ENCODE peak calls at places on chromosomes 6 and 20, in five cellular contexts. One of them, this sample, is unnamed.

GRCh38 chr6:152170702-152171667 is 363.5 kb downstream of the ESR1 start:
- DNase-seq in thoracic aorta: no peak
- DNase-seq in ovary: no peak
- DNase-seq in astrocyte: peak; percentile 97
- DNase-seq in fibroblast of lung: peak; percentile 97
- DNase-seq in this sample: no peak

GRCh38 chr6:36171573-36171972 is 25.0 kb upstream of the BRPF3 start:
- DNase-seq in astrocyte: no peak
- DNase-seq in thoracic aorta: no peak
- DNase-seq in fibroblast of lung: no peak
- DNase-seq in ovary: no peak
- DNase-seq in this sample: no peak

GRCh38 chr20:20712474-20713243 is at the start of gene RALGAPA2:
- DNase-seq in astrocyte: peak; percentile 98
- DNase-seq in ovary: peak; percentile 97
- DNase-seq in fibroblast of lung: peak; percentile 98
- DNase-seq in thoracic aorta: peak; percentile 95
- DNase-seq in this sample: peak; percentile 96

GRCh38 chr6:17740559-17741220 is 34.0 kb upstream of the NUP153 start:
- DNase-seq in thoracic aorta: no peak
- DNase-seq in astrocyte: no peak
- DNase-seq in fibroblast of lung: no peak
- DNase-seq in ovary: no peak
- DNase-seq in this sample: no peak

GRCh38 chr20:32501709-32502108 is 83.4 kb downstream of the NOL4L start:
- DNase-seq in astrocyte: peak; percentile 32
- DNase-seq in fibroblast of lung: peak; percentile 44
- DNase-seq in ovary: no peak
- DNase-seq in thoracic aorta: no peak
- DNase-seq in this sample: no peak

GRCh38 chr20:1871807-1872455 is 23.3 kb upstream of the SIRPA start:
- DNase-seq in astrocyte: no peak
- DNase-seq in fibroblast of lung: no peak
- DNase-seq in ovary: no peak
- DNase-seq in thoracic aorta: no peak
- DNase-seq in this sample: no peak

GRCh38 chr6:145546265-145546664 is 189.1 kb downstream of the EPM2A start:
- DNase-seq in thoracic aorta: no peak
- DNase-seq in fibroblast of lung: no peak
- DNase-seq in ovary: no peak
- DNase-seq in astrocyte: no peak
- DNase-seq in this sample: no peak

GRCh38 chr20:46119028-46119546 is 973 bp downstream of the CD40 start:
- DNase-seq in fibroblast of lung: no peak
- DNase-seq in astrocyte: no peak
- DNase-seq in ovary: no peak
- DNase-seq in thoracic aorta: no peak
- DNase-seq in this sample: no peak

GRCh38 chr6:2749972-2750600 is 636 bp downstream of the MYLK4 start:
- DNase-seq in ovary: no peak
- DNase-seq in thoracic aorta: no peak
- DNase-seq in astrocyte: no peak
- DNase-seq in fibroblast of lung: peak; percentile 33
- DNase-seq in this sample: no peak

GRCh38 chr6:51024126-51024525 is 205.5 kb downstream of the TFAP2B start:
- DNase-seq in astrocyte: no peak
- DNase-seq in thoracic aorta: no peak
- DNase-seq in fibroblast of lung: no peak
- DNase-seq in ovary: no peak
- DNase-seq in this sample: no peak

GRCh38 chr20:64080813-64081619 is 1.1 kb downstream of the OPRL1 start:
- DNase-seq in thoracic aorta: no peak
- DNase-seq in fibroblast of lung: no peak
- DNase-seq in astrocyte: no peak
- DNase-seq in ovary: no peak
- DNase-seq in this sample: no peak

GRCh38 chr6:108755257-108756240 is 92.7 kb upstream of the ARMC2 start:
- DNase-seq in fibroblast of lung: peak; percentile 34
- DNase-seq in ovary: peak; percentile 30
- DNase-seq in astrocyte: peak; percentile 28
- DNase-seq in thoracic aorta: peak; percentile 25
- DNase-seq in this sample: no peak

GRCh38 chr20:25197173-25197869 is 1.8 kb downstream of the ENTPD6 start:
- DNase-seq in fibroblast of lung: no peak
- DNase-seq in thoracic aorta: no peak
- DNase-seq in astrocyte: no peak
- DNase-seq in ovary: no peak
- DNase-seq in this sample: no peak

GRCh38 chr20:45968081-45968671 is 3.8 kb downstream of the ZNF335 start:
- DNase-seq in ovary: no peak
- DNase-seq in fibroblast of lung: no peak
- DNase-seq in thoracic aorta: no peak
- DNase-seq in astrocyte: no peak
- DNase-seq in this sample: no peak

GRCh38 chr20:48175261-48175660 is 390.0 kb upstream of the SULF2 start:
- DNase-seq in fibroblast of lung: no peak
- DNase-seq in ovary: no peak
- DNase-seq in thoracic aorta: no peak
- DNase-seq in astrocyte: no peak
- DNase-seq in this sample: no peak

GRCh38 chr6:151705994-151706733 is 101.3 kb upstream of the ESR1 start:
- DNase-seq in fibroblast of lung: no peak
- DNase-seq in thoracic aorta: no peak
- DNase-seq in ovary: no peak
- DNase-seq in astrocyte: no peak
- DNase-seq in this sample: no peak

GRCh38 chr20:1472556-1473243 is 6.1 kb upstream of the NSFL1C start:
- DNase-seq in fibroblast of lung: no peak
- DNase-seq in astrocyte: no peak
- DNase-seq in ovary: no peak
- DNase-seq in thoracic aorta: no peak
- DNase-seq in this sample: no peak

GRCh38 chr6:144283781-144284473 is 1.2 kb upstream of the UTRN start:
- DNase-seq in ovary: no peak
- DNase-seq in fibroblast of lung: peak; percentile 37
- DNase-seq in astrocyte: peak; percentile 22
- DNase-seq in thoracic aorta: no peak
- DNase-seq in this sample: no peak

GRCh38 chr6:139376604-139377218 is 2.3 kb upstream of the CITED2 start:
- DNase-seq in astrocyte: peak; percentile 55
- DNase-seq in fibroblast of lung: peak; percentile 68
- DNase-seq in thoracic aorta: no peak
- DNase-seq in ovary: peak; percentile 87
- DNase-seq in this sample: no peak

GRCh38 chr6:97215157-97215769 is 67.8 kb downstream of the MMS22L start:
- DNase-seq in fibroblast of lung: peak; percentile 77
- DNase-seq in thoracic aorta: no peak
- DNase-seq in ovary: no peak
- DNase-seq in astrocyte: peak; percentile 71
- DNase-seq in this sample: peak; percentile 25

GRCh38 chr20:60057866-60058807 is 99.9 kb downstream of the CDH26 start:
- DNase-seq in thoracic aorta: no peak
- DNase-seq in ovary: no peak
- DNase-seq in fibroblast of lung: peak; percentile 72
- DNase-seq in astrocyte: peak; percentile 65
- DNase-seq in this sample: peak; percentile 91

GRCh38 chr6:14584450-14584849 is 466.9 kb downstream of the CD83 start:
- DNase-seq in ovary: no peak
- DNase-seq in astrocyte: no peak
- DNase-seq in thoracic aorta: no peak
- DNase-seq in fibroblast of lung: peak; percentile 11
- DNase-seq in this sample: no peak

GRCh38 chr6:101396552-101397173 is 3.2 kb downstream of the GRIK2 start:
- DNase-seq in fibroblast of lung: peak; percentile 48
- DNase-seq in thoracic aorta: no peak
- DNase-seq in ovary: no peak
- DNase-seq in astrocyte: peak; percentile 36
- DNase-seq in this sample: peak; percentile 3

GRCh38 chr6:40556023-40556422 is 31.1 kb downstream of the LRFN2 start:
- DNase-seq in thoracic aorta: no peak
- DNase-seq in ovary: no peak
- DNase-seq in fibroblast of lung: no peak
- DNase-seq in astrocyte: no peak
- DNase-seq in this sample: no peak

GRCh38 chr6:49001856-49002255 is 461.2 kb downstream of the MMUT start:
- DNase-seq in ovary: no peak
- DNase-seq in fibroblast of lung: peak; percentile 38
- DNase-seq in astrocyte: peak; percentile 25
- DNase-seq in thoracic aorta: no peak
- DNase-seq in this sample: peak; percentile 26

GRCh38 chr20:57308451-57309410 is 20.9 kb upstream of the SPO11 start:
- DNase-seq in fibroblast of lung: no peak
- DNase-seq in ovary: no peak
- DNase-seq in astrocyte: no peak
- DNase-seq in thoracic aorta: no peak
- DNase-seq in this sample: no peak

GRCh38 chr6:48199502-48199901 is 88.5 kb upstream of the PTCHD4 start:
- DNase-seq in thoracic aorta: no peak
- DNase-seq in fibroblast of lung: no peak
- DNase-seq in ovary: no peak
- DNase-seq in astrocyte: no peak
- DNase-seq in this sample: no peak

GRCh38 chr20:47723322-47723721 is 62.0 kb downstream of the SULF2 start:
- DNase-seq in thoracic aorta: no peak
- DNase-seq in ovary: no peak
- DNase-seq in astrocyte: no peak
- DNase-seq in fibroblast of lung: no peak
- DNase-seq in this sample: no peak

GRCh38 chr6:63882208-63882607 is 246.6 kb downstream of the PHF3 start:
- DNase-seq in fibroblast of lung: no peak
- DNase-seq in thoracic aorta: no peak
- DNase-seq in ovary: no peak
- DNase-seq in astrocyte: no peak
- DNase-seq in this sample: no peak

GRCh38 chr6:41721396-41721795 is 14.0 kb downstream of the TFEB start:
- DNase-seq in ovary: no peak
- DNase-seq in fibroblast of lung: no peak
- DNase-seq in astrocyte: no peak
- DNase-seq in thoracic aorta: no peak
- DNase-seq in this sample: no peak
- H3K4me3 ChIP-seq in ovary: no peak overlapping the region
- H3K4me3 ChIP-seq in fibroblast of lung: no peak overlapping the region
- H3K4me3 ChIP-seq in astrocyte: no peak overlapping the region
- H3K4me3 ChIP-seq in thoracic aorta: no peak overlapping the region
- H3K4me3 ChIP-seq in this sample: no peak overlapping the region

GRCh38 chr6:7145269-7146078 is 37.7 kb downstream of the RREB1 start:
- DNase-seq in astrocyte: no peak
- DNase-seq in ovary: no peak
- DNase-seq in fibroblast of lung: no peak
- DNase-seq in thoracic aorta: no peak
- DNase-seq in this sample: no peak

GRCh38 chr6:7148100-7148822 is 40.5 kb downstream of the RREB1 start:
- DNase-seq in fibroblast of lung: peak; percentile 85
- DNase-seq in ovary: no peak
- DNase-seq in thoracic aorta: no peak
- DNase-seq in astrocyte: peak; percentile 75
- DNase-seq in this sample: no peak

GRCh38 chr6:7144810-7145209 is 37.0 kb downstream of the RREB1 start:
- DNase-seq in thoracic aorta: no peak
- DNase-seq in ovary: no peak
- DNase-seq in astrocyte: no peak
- DNase-seq in fibroblast of lung: no peak
- DNase-seq in this sample: no peak

GRCh38 chr6:7147051-7147671 is 39.4 kb downstream of the RREB1 start:
- DNase-seq in astrocyte: peak; percentile 47
- DNase-seq in fibroblast of lung: peak; percentile 65
- DNase-seq in ovary: no peak
- DNase-seq in thoracic aorta: no peak
- DNase-seq in this sample: no peak

DNA sequence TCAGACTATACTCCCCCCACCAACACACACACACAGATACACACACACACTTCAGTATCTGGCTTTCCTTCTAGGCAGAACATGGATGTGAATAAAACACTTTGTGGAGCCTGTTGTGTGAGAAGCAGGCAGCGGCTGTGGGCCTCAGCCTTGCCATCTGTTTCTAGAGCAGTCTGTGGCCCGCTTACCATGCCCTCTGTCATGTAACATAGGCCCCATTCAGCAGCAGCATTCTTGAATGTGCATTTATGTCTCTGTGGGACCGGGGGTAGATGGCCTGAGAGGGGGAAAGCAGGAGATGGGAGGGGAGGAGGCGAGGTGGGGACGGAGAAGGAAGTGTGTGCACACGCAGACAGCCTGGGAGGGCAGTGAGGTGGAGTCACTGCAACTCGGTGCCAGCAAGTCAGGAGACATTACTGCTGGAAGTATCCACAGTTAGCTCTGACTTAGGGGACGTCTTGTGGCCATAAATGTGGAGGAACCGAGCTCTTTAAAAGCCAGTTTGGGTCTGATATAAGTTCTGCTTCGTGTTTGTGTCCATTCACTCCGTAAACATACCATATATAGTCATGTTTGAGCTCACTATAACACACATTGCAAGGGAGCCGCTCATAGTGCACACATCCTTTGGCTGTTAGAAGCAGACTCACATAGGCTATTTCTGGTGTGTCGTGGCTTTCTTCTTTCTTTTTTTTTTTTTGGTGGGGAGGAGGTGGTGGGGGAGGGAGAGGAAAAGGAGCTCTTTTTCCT is 38.5 kb downstream of the RREB1 start:
- DNase-seq in ovary: peak; percentile 51
- DNase-seq in astrocyte: peak; percentile 69
- DNase-seq in fibroblast of lung: peak; percentile 79
- DNase-seq in thoracic aorta: no peak
- DNase-seq in this sample: no peak
- H3K4me3 ChIP-seq in ovary: no peak overlapping the region
- H3K4me3 ChIP-seq in astrocyte: no peak overlapping the region
- H3K4me3 ChIP-seq in fibroblast of lung: no peak overlapping the region
- H3K4me3 ChIP-seq in thoracic aorta: peak overlapping the region; percentile 50
- H3K4me3 ChIP-seq in this sample: no peak overlapping the region

GRCh38 chr20:35738410-35739179 is 3.5 kb downstream of the RBM39 start:
- DNase-seq in astrocyte: no peak
- DNase-seq in ovary: no peak
- DNase-seq in thoracic aorta: no peak
- DNase-seq in fibroblast of lung: no peak
- DNase-seq in this sample: no peak

GRCh38 chr20:35742741-35743523 is 872 bp upstream of the RBM39 start:
- DNase-seq in ovary: no peak
- DNase-seq in fibroblast of lung: peak; percentile 30
- DNase-seq in thoracic aorta: no peak
- DNase-seq in astrocyte: no peak
- DNase-seq in this sample: no peak

GRCh38 chr20:35739294-35740163 is 2.5 kb downstream of the RBM39 start:
- DNase-seq in ovary: no peak
- DNase-seq in astrocyte: peak; percentile 21
- DNase-seq in fibroblast of lung: peak; percentile 26
- DNase-seq in thoracic aorta: no peak
- DNase-seq in this sample: no peak

GRCh38 chr20:35741892-35742740 is at the start of gene RBM39:
- DNase-seq in fibroblast of lung: peak; percentile 99
- DNase-seq in thoracic aorta: peak; percentile 99
- DNase-seq in ovary: peak; percentile 100
- DNase-seq in astrocyte: peak; percentile 98
- DNase-seq in this sample: peak; percentile 100

GRCh38 chr20:35743693-35744491 is 1.8 kb upstream of the RBM39 start:
- DNase-seq in astrocyte: no peak
- DNase-seq in ovary: no peak
- DNase-seq in thoracic aorta: no peak
- DNase-seq in fibroblast of lung: no peak
- DNase-seq in this sample: no peak
- H3K4me3 ChIP-seq in astrocyte: no peak overlapping the region
- H3K4me3 ChIP-seq in ovary: no peak overlapping the region
- H3K4me3 ChIP-seq in thoracic aorta: peak overlapping the region; percentile 99
- H3K4me3 ChIP-seq in fibroblast of lung: no peak overlapping the region
- H3K4me3 ChIP-seq in this sample: no peak overlapping the region

GRCh38 chr6:7540595-7540994 is 876 bp upstream of the DSP start:
- DNase-seq in fibroblast of lung: peak; percentile 44
- DNase-seq in ovary: no peak
- DNase-seq in astrocyte: no peak
- DNase-seq in thoracic aorta: no peak
- DNase-seq in this sample: no peak
- H3K4me3 ChIP-seq in fibroblast of lung: no peak overlapping the region
- H3K4me3 ChIP-seq in ovary: no peak overlapping the region
- H3K4me3 ChIP-seq in astrocyte: peak overlapping the region; percentile 72
- H3K4me3 ChIP-seq in thoracic aorta: peak overlapping the region; percentile 74
- H3K4me3 ChIP-seq in this sample: peak overlapping the region; percentile 74

This sample was measured in skeletal muscle cell.